ENCODE peak calls at places on chromosome 1, in ten cellular contexts. Q is M059J, U is nephron progenitor cell, D is HCT116, N is ovary, A is fibroblast of lung, G is RCC 7860, J is COLO829, O is MCF 10A, B is kidney epithelial cell. F is an unnamed sample.

GRCh38 chr1:244353572-244354091 is 98.1 kb downstream of the ADSS2 start:
- DNase-seq in U (no peak), Q (peak), N (no peak), A (peak), O (peak), B (peak), G (peak), D (peak), J (peak), F (peak)

GRCh38 chr1:1748686-1749321 is 24.6 kb upstream of the CDK11A start:
- DNase-seq in N (no peak), U (no peak), Q (no peak), G (no peak), B (no peak), J (no peak), D (no peak), O (no peak), A (no peak), F (no peak)

GRCh38 chr1:30144831-30145230 is 578.6 kb downstream of the MATN1 start:
- DNase-seq in O (no peak), B (no peak), A (no peak), Q (no peak), D (no peak), U (no peak), G (no peak), J (no peak), N (no peak), F (no peak)

GRCh38 chr1:13757693-13758092 is 57.7 kb downstream of the PRDM2 start:
- DNase-seq in D (no peak), B (no peak), J (no peak), G (no peak), O (no peak), A (peak), N (no peak), U (no peak), Q (no peak), F (no peak)

GRCh38 chr1:185441608-185442007 is 124.6 kb upstream of the IVNS1ABP start:
- DNase-seq in N (no peak), A (peak), J (peak), U (no peak), B (peak), O (peak), G (peak), D (no peak), Q (peak), F (peak)

GRCh38 chr1:60423181-60423780 is 349.7 kb upstream of the C1orf87 start:
- DNase-seq in U (no peak), G (no peak), A (peak), O (no peak), J (no peak), N (no peak), Q (no peak), B (no peak), D (no peak), F (no peak)

GRCh38 chr1:30084909-30085571 is 638.3 kb downstream of the MATN1 start:
- DNase-seq in O (no peak), Q (no peak), J (no peak), N (no peak), B (no peak), A (no peak), D (no peak), U (no peak), G (no peak), F (no peak)

GRCh38 chr1:40951943-40952743 is 27.4 kb upstream of the CTPS1 start:
- DNase-seq in A (no peak), G (peak), D (peak), J (peak), U (peak), O (peak), Q (peak), B (no peak), N (peak), F (peak)

GRCh38 chr1:68104155-68104554 is 53.7 kb upstream of the DIRAS3 start:
- DNase-seq in J (peak), O (no peak), Q (peak), A (peak), N (no peak), B (no peak), D (no peak), G (peak), U (no peak), F (peak)